ENCODE peak calls at places on chromosome 7, in four cellular contexts. J, M, O and F are unnamed samples.
A peak's percentile ranks its signal among the peaks of the same experiment; 100 is the strongest.

GRCh38 chr7:3436746-3437145 is 135.7 kb downstream of the SDK1 start:
- DNase-seq in J (no peak), M (no peak), O (no peak), F (no peak)

GRCh38 chr7:155236386-155236785 is 61.3 kb upstream of the INSIG1 start:
- DNase-seq in J (no peak), M (no peak), O (no peak), F (no peak)

GRCh38 chr7:139876622-139877283 is 47.7 kb downstream of the TBXAS1 start:
- DNase-seq in J (no peak), M (no peak), O (no peak), F (no peak)

GRCh38 chr7:70477051-70478010 is 654.6 kb upstream of the GALNT17 start:
- DNase-seq in J (no peak), M (no peak), O (no peak), F (no peak)

GRCh38 chr7:139648941-139649425 is 125.5 kb downstream of the CLEC2L start:
- DNase-seq in J (no peak), M (peak; percentile 54), O (no peak), F (no peak)

GRCh38 chr7:26159243-26159642 is 7.2 kb downstream of the NFE2L3 start:
- DNase-seq in J (no peak), M (no peak), O (no peak), F (no peak)

GRCh38 chr7:3739983-3740382 is 438.9 kb downstream of the SDK1 start:
- DNase-seq in J (no peak), M (no peak), O (no peak), F (no peak)

GRCh38 chr7:42493436-42494198 is 256.6 kb upstream of the GLI3 start:
- DNase-seq in J (no peak), M (no peak), O (peak; percentile 66), F (peak; percentile 68)

GRCh38 chr7:6615853-6616555 is 594 bp downstream of the ZNF853 start:
- DNase-seq in J (no peak), M (no peak), O (peak; percentile 75), F (peak; percentile 77)

GRCh38 chr7:117645456-117646181 is 165.8 kb downstream of the CFTR start:
- DNase-seq in J (no peak), M (no peak), O (no peak), F (no peak)

GRCh38 chr7:29915481-29916215 is 74.0 kb downstream of the SCRN1 start:
- DNase-seq in J (no peak), M (no peak), O (no peak), F (no peak)

GRCh38 chr7:101743995-101744360 is 73.4 kb upstream of the CUX1 start:
- DNase-seq in J (no peak), M (no peak), O (peak; percentile 70), F (peak; percentile 74)

GRCh38 chr7:3033581-3033980 is 10.1 kb downstream of the CARD11 start:
- DNase-seq in J (no peak), M (no peak), O (no peak), F (no peak)

GRCh38 chr7:19920200-19920599 is 146.8 kb upstream of the TMEM196 start:
- DNase-seq in J (no peak), M (no peak), O (no peak), F (no peak)

GRCh38 chr7:34875481-34875880 is 161.8 kb downstream of the DPY19L1 start:
- DNase-seq in J (no peak), M (no peak), O (no peak), F (no peak)

GRCh38 chr7:81743201-81743600 is 26.6 kb downstream of the HGF start:
- DNase-seq in J (no peak), M (no peak), O (no peak), F (no peak)

GRCh38 chr7:81684513-81685262 is 85.2 kb downstream of the HGF start:
- DNase-seq in J (no peak), M (peak; percentile 55), O (peak; percentile 35), F (no peak)